ENCODE peak calls at places on chromosomes 2 and 18, in seven cellular contexts. F is epithelial cell of esophagus, K is H1, L is Panc1, B is fibroblast of pulmonary artery, C is tibial artery, M is psoas muscle. U is an unnamed sample.

GRCh38 chr2:110740747-110741349 is 8.5 kb downstream of the ACOXL start:
- DNase-seq in F (no peak), K (no peak), L (no peak), B (no peak), C (no peak), M (no peak), U (no peak)

GRCh38 chr18:54261894-54262293 is 7.4 kb upstream of the POLI start:
- DNase-seq in F (no peak), K (no peak), L (no peak), B (no peak), C (no peak), M (no peak), U (no peak)

GRCh38 chr2:221463235-221463896 is 108.7 kb downstream of the EPHA4 start:
- DNase-seq in F (no peak), K (no peak), L (no peak), B (no peak), C (no peak), M (no peak), U (no peak)

GRCh38 chr18:13376841-13377351 is 158.3 kb downstream of the LDLRAD4 start:
- DNase-seq in F (no peak), K (no peak), L (no peak), B (no peak), C (no peak), M (no peak), U (no peak)

GRCh38 chr2:129794517-129794916 is 184.9 kb upstream of the RAB6C start:
- DNase-seq in F (no peak), K (no peak), L (no peak), B (no peak), C (no peak), M (no peak), U (no peak)

GRCh38 chr2:63589148-63589972 is 597 bp downstream of the MDH1 start:
- DNase-seq in F (no peak), K (no peak), L (no peak), B (no peak), C (no peak), M (no peak), U (no peak)

GRCh38 chr2:29963972-29964570 is 42.7 kb upstream of the ALK start:
- DNase-seq in F (no peak), K (no peak), L (no peak), B (no peak), C (no peak), M (no peak), U (no peak)

GRCh38 chr2:108288534-108289106 is at the start of gene SULT1C2:
- DNase-seq in F (no peak), K (peak), L (no peak), B (no peak), C (no peak), M (no peak), U (no peak)

GRCh38 chr18:9951022-9951859 is 37.4 kb downstream of the VAPA start:
- DNase-seq in F (peak), K (no peak), L (peak), B (peak), C (no peak), M (no peak), U (peak)

GRCh38 chr2:143128681-143129580 is at the start of gene ARHGAP15:
- DNase-seq in F (peak), K (no peak), L (no peak), B (no peak), C (no peak), M (no peak), U (no peak)

GRCh38 chr2:38095996-38096861 is 20.3 kb upstream of the CYP1B1 start:
- DNase-seq in F (peak), K (no peak), L (no peak), B (no peak), C (no peak), M (peak), U (no peak)

GRCh38 chr2:98295275-98295674 is 51.0 kb upstream of the CNGA3 start:
- DNase-seq in F (no peak), K (no peak), L (no peak), B (no peak), C (no peak), M (no peak), U (no peak)

GRCh38 chr2:16291731-16292550 is 351.6 kb downstream of the MYCN start:
- DNase-seq in F (no peak), K (peak), L (no peak), B (no peak), C (no peak), M (no peak), U (no peak)

GRCh38 chr18:74266161-74266560 is 25.6 kb downstream of the CYB5A start:
- DNase-seq in F (peak), K (no peak), L (no peak), B (no peak), C (no peak), M (no peak), U (no peak)

GRCh38 chr2:192068966-192069365 is 125.8 kb downstream of the TMEFF2 start:
- DNase-seq in F (no peak), K (no peak), L (no peak), B (no peak), C (no peak), M (no peak), U (no peak)

GRCh38 chr2:171874517-171874916 is 19.5 kb downstream of the SLC25A12 start:
- DNase-seq in F (no peak), K (no peak), L (no peak), B (no peak), C (no peak), M (no peak), U (no peak)

GRCh38 chr2:168348076-168348475 is 100.7 kb upstream of the STK39 start:
- DNase-seq in F (peak), K (no peak), L (no peak), B (peak), C (no peak), M (no peak), U (no peak)

GRCh38 chr2:36357506-36358316 is 2.1 kb downstream of the CRIM1 start:
- DNase-seq in F (peak), K (peak), L (no peak), B (peak), C (peak), M (peak), U (no peak)

GRCh38 chr2:120879401-120880295 is 144.0 kb downstream of the GLI2 start:
- DNase-seq in F (no peak), K (no peak), L (no peak), B (no peak), C (peak), M (peak), U (no peak)

GRCh38 chr2:157304811-157305712 is 20.6 kb downstream of the ERMN start:
- DNase-seq in F (no peak), K (no peak), L (no peak), B (peak), C (no peak), M (no peak), U (no peak)

GRCh38 chr2:47402805-47403691 is at the start of gene MSH2:
- DNase-seq in F (peak), K (peak), L (peak), B (peak), C (peak), M (peak), U (peak)

GRCh38 chr2:47404356-47404755 is 1.4 kb downstream of the MSH2 start:
- DNase-seq in F (no peak), K (no peak), L (no peak), B (no peak), C (no peak), M (no peak), U (no peak)

GRCh38 chr2:47402555-47402804 is 476 bp upstream of the MSH2 start:
- DNase-seq in F (peak), K (no peak), L (no peak), B (peak), C (no peak), M (no peak), U (no peak)

GRCh38 chr2:47403829-47404228 is 873 bp downstream of the MSH2 start:
- DNase-seq in F (peak), K (no peak), L (no peak), B (no peak), C (no peak), M (no peak), U (no peak)

GRCh38 chr2:47401789-47402554 is 984 bp upstream of the MSH2 start:
- DNase-seq in F (no peak), K (no peak), L (no peak), B (no peak), C (no peak), M (no peak), U (no peak)
- H3K4me3 ChIP-seq in F (peak), K (peak), L (peak), B (peak), C (peak), M (peak), U (peak)

GRCh38 chr2:96694816-96695455 is 44.9 kb downstream of the LMAN2L start:
- DNase-seq in F (no peak), K (no peak), L (no peak), B (no peak), C (no peak), M (no peak), U (no peak)
- H3K4me3 ChIP-seq in F (no peak), K (no peak), L (no peak), B (no peak), C (no peak), M (no peak), U (no peak)

GRCh38 chr2:240997141-240997855 is 1.1 kb upstream of the SNED1 start:
- DNase-seq in F (no peak), K (peak), L (no peak), B (no peak), C (peak), M (peak), U (peak)

GRCh38 chr2:240999873-241000541 is 1.6 kb downstream of the SNED1 start:
- DNase-seq in F (no peak), K (no peak), L (no peak), B (no peak), C (peak), M (peak), U (peak)

GRCh38 chr2:240997856-240998705 is at the start of gene SNED1:
- DNase-seq in F (peak), K (peak), L (peak), B (peak), C (peak), M (peak), U (peak)

GRCh38 chr2:240999001-240999791 is 778 bp downstream of the SNED1 start:
- DNase-seq in F (no peak), K (peak), L (no peak), B (no peak), C (peak), M (peak), U (peak)

DNA sequence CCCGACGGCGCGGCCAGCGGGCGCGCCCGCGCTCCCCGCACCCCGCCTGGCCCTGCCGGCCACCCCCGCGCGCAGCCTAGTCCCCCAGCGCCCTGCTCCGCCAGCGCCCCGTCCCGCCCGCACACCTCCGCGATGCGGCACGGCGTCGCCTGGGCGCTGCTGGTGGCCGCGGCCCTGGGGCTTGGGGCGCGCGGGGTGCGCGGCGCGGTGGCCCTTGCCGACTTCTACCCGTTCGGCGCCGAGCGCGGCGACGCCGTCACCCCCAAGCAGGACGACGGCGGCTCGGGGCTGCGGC is 235 bp downstream of the SNED1 start:
- DNase-seq in F (no peak), K (peak), L (no peak), B (no peak), C (no peak), M (no peak), U (no peak)
- H3K4me3 ChIP-seq in F (no peak), K (peak), L (peak), B (peak), C (peak), M (peak), U (peak)

GRCh38 chr2:160407393-160408204 is 86.0 kb downstream of the RBMS1 start:
- DNase-seq in F (peak), K (peak), L (no peak), B (peak), C (peak), M (peak), U (no peak)

GRCh38 chr2:160408205-160408561 is 85.4 kb downstream of the RBMS1 start:
- DNase-seq in F (no peak), K (no peak), L (no peak), B (no peak), C (no peak), M (no peak), U (no peak)

GRCh38 chr2:160409480-160409879 is 84.1 kb downstream of the RBMS1 start:
- DNase-seq in F (no peak), K (no peak), L (no peak), B (no peak), C (no peak), M (no peak), U (no peak)

GRCh38 chr2:160406591-160407392 is 86.8 kb downstream of the RBMS1 start:
- DNase-seq in F (peak), K (peak), L (no peak), B (peak), C (peak), M (peak), U (peak)

GRCh38 chr2:160408575-160409291 is 84.9 kb downstream of the RBMS1 start:
- DNase-seq in F (no peak), K (no peak), L (no peak), B (no peak), C (no peak), M (peak), U (no peak)
- H3K4me3 ChIP-seq in F (no peak), K (peak), L (peak), B (peak), C (no peak), M (peak), U (peak)

GRCh38 chr2:21602789-21603188 is 479.0 kb downstream of the TDRD15 start:
- DNase-seq in F (no peak), K (no peak), L (no peak), B (no peak), C (no peak), M (no peak), U (no peak)

GRCh38 chr2:21599417-21599816 is 475.6 kb downstream of the TDRD15 start:
- DNase-seq in F (no peak), K (no peak), L (no peak), B (no peak), C (no peak), M (no peak), U (no peak)
- H3K4me3 ChIP-seq in F (no peak), K (no peak), L (no peak), B (no peak), C (no peak), M (no peak), U (no peak)

U was measured in tibial nerve.